ENCODE peak calls at places on chromosomes 11 and 22, in six cellular contexts. W, I, K, F, N and E are unnamed samples. For H3K9me3, the result is how much of the 10 kb centered on the place peaks cover.

GRCh38 chr22:30225220-30225922 is 21.2 kb downstream of the LIF start:
- DNase-seq in W (no peak), I (no peak), K (no peak), F (no peak), N (no peak), E (no peak)

GRCh38 chr22:28594784-28595324 is 84.8 kb downstream of the TTC28 start:
- DNase-seq in W (no peak), I (peak), K (no peak), F (peak), N (no peak), E (peak)

GRCh38 chr11:67355023-67355793 is 1.9 kb upstream of the POLD4 start:
- DNase-seq in W (peak), I (no peak), K (no peak), F (no peak), N (no peak), E (no peak)

GRCh38 chr11:125423247-125423849 is 72.7 kb downstream of the FEZ1 start:
- DNase-seq in W (no peak), I (peak), K (no peak), F (no peak), N (no peak), E (no peak)

GRCh38 chr22:30261134-30261533 is 5.5 kb downstream of the OSM start:
- DNase-seq in W (no peak), I (no peak), K (no peak), F (no peak), N (peak), E (no peak)

GRCh38 chr11:3855808-3856491 is 486 bp downstream of the STIM1 start:
- DNase-seq in W (peak), I (peak), K (peak), F (peak), N (peak), E (peak)

GRCh38 chr22:45859231-45860161 is 117.5 kb downstream of the WNT7B start:
- DNase-seq in W (peak), I (peak), K (no peak), F (peak), N (no peak), E (no peak)

GRCh38 chr22:22110548-22111266 is 128.1 kb upstream of the TOP3B start:
- DNase-seq in W (no peak), I (peak), K (no peak), F (peak), N (peak), E (peak)

GRCh38 chr11:20315800-20316199 is 47.7 kb upstream of the HTATIP2 start:
- DNase-seq in W (no peak), I (no peak), K (no peak), F (no peak), N (no peak), E (no peak)

GRCh38 chr11:82818399-82819043 is 81.7 kb downstream of the PRCP start:
- DNase-seq in W (no peak), I (peak), K (no peak), F (no peak), N (no peak), E (peak)

GRCh38 chr11:60263434-60263833 is 17.0 kb upstream of the MS4A4A start:
- DNase-seq in W (no peak), I (no peak), K (no peak), F (no peak), N (no peak), E (no peak)

GRCh38 chr11:91749231-91749630 is 475.4 kb upstream of the FAT3 start:
- DNase-seq in W (no peak), I (no peak), K (no peak), F (no peak), N (no peak), E (no peak)

GRCh38 chr11:117979481-117980211 is 6.5 kb upstream of the IL10RA start:
- DNase-seq in W (no peak), I (no peak), K (no peak), F (no peak), N (no peak), E (no peak)

GRCh38 chr11:9851366-9851765 is 187.5 kb downstream of the SWAP70 start:
- DNase-seq in W (no peak), I (no peak), K (no peak), F (peak), N (no peak), E (no peak)

GRCh38 chr22:39528080-39528661 is 4.4 kb downstream of the RPS19BP1 start:
- DNase-seq in W (no peak), I (no peak), K (no peak), F (no peak), N (peak), E (no peak)

GRCh38 chr11:13007702-13008435 is 1.2 kb upstream of the RASSF10 start:
- DNase-seq in W (no peak), I (peak), K (no peak), F (peak), N (no peak), E (peak)

GRCh38 chr11:76787911-76788596 is 4.9 kb downstream of the TSKU start:
- DNase-seq in W (peak), I (peak), K (peak), F (no peak), N (no peak), E (peak)

GRCh38 chr11:62295504-62295903 is 3.4 kb downstream of the SCGB1D4 start:
- DNase-seq in W (no peak), I (peak), K (no peak), F (peak), N (no peak), E (peak)

GRCh38 chr11:95150977-95151684 is 61.5 kb downstream of the ENDOD1 start:
- DNase-seq in W (peak), I (peak), K (peak), F (peak), N (peak), E (peak)

GRCh38 chr11:132125855-132126841 is 755.7 kb downstream of the NTM start:
- DNase-seq in W (no peak), I (no peak), K (peak), F (peak), N (no peak), E (no peak)

GRCh38 chr11:12845739-12846358 is 163.3 kb upstream of the RASSF10 start:
- DNase-seq in W (no peak), I (peak), K (no peak), F (peak), N (peak), E (peak)

GRCh38 chr11:77038825-77039326 is 4.7 kb downstream of the B3GNT6 start:
- DNase-seq in W (no peak), I (no peak), K (no peak), F (no peak), N (no peak), E (no peak)

GRCh38 chr11:111603633-111604130 is 1.4 kb downstream of the SIK2 start:
- DNase-seq in W (no peak), I (no peak), K (no peak), F (no peak), N (no peak), E (no peak)

GRCh38 chr11:92911478-92911877 is 58.0 kb upstream of the MTNR1B start:
- DNase-seq in W (no peak), I (no peak), K (no peak), F (no peak), N (no peak), E (no peak)

GRCh38 chr22:47195156-47195675 is 432.8 kb downstream of the TBC1D22A start:
- DNase-seq in W (peak), I (no peak), K (no peak), F (no peak), N (peak), E (no peak)

GRCh38 chr11:19558189-19558986 is 154.2 kb upstream of the NAV2 start:
- DNase-seq in W (no peak), I (no peak), K (no peak), F (no peak), N (no peak), E (no peak)

GRCh38 chr11:74487875-74488274 is 5.6 kb downstream of the LIPT2 start:
- DNase-seq in W (no peak), I (no peak), K (no peak), F (no peak), N (no peak), E (peak)

GRCh38 chr22:40594924-40595323 is 41.6 kb downstream of the MRTFA start:
- DNase-seq in W (no peak), I (no peak), K (no peak), F (no peak), N (no peak), E (peak)

GRCh38 chr11:76771446-76772099 is 11.6 kb upstream of the TSKU start:
- DNase-seq in W (no peak), I (no peak), K (no peak), F (no peak), N (no peak), E (no peak)

GRCh38 chr11:12113294-12113693 is 2.9 kb downstream of the MICAL2 start:
- DNase-seq in W (no peak), I (no peak), K (no peak), F (peak), N (no peak), E (no peak)

GRCh38 chr11:131871061-131871460 is 500.6 kb downstream of the NTM start:
- DNase-seq in W (no peak), I (no peak), K (no peak), F (no peak), N (no peak), E (no peak)

GRCh38 chr11:25925359-25925758 is 406.6 kb upstream of the ANO3 start:
- DNase-seq in W (no peak), I (no peak), K (no peak), F (no peak), N (no peak), E (no peak)

GRCh38 chr11:121249039-121249663 is 43.4 kb upstream of the SC5D start:
- DNase-seq in W (no peak), I (peak), K (no peak), F (peak), N (no peak), E (no peak)
- TF ChIP-seq CTCF in W (peak), I (peak), K (peak), F (peak), N (peak), E (peak)

GRCh38 chr11:87394924-87395323 is 357.2 kb downstream of the TMEM135 start:
- DNase-seq in W (no peak), I (no peak), K (no peak), F (peak), N (no peak), E (no peak)

GRCh38 chr11:87391501-87391900 is 353.8 kb downstream of the TMEM135 start:
- DNase-seq in W (no peak), I (no peak), K (no peak), F (peak), N (no peak), E (no peak)

GRCh38 chr11:87397250-87397649 is 359.5 kb downstream of the TMEM135 start:
- DNase-seq in W (no peak), I (no peak), K (no peak), F (no peak), N (no peak), E (no peak)

DNA sequence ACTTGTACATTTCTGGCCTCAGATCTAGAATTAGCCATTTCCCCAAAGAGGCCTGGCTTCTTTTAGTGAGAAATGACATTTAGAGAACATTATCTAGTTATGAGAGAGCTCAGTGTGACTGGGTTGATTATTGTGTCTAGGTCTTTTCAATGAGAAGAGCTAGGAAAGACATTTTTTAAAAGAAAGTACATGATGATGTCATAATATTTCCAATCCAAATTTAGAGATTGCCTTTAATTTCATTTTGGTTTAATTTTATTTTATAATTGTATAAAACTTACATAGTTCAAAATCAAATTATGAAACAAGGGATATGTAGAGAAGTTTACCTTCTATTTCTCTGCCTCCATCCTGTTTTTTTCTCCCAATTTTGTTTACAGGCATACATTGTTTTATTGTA is 354.9 kb downstream of the TMEM135 start:
- DNase-seq in W (no peak), I (no peak), K (no peak), F (no peak), N (no peak), E (no peak)
- H3K4me3 ChIP-seq in W (no peak), I (no peak), K (no peak), F (no peak), N (no peak), E (no peak)

DNA sequence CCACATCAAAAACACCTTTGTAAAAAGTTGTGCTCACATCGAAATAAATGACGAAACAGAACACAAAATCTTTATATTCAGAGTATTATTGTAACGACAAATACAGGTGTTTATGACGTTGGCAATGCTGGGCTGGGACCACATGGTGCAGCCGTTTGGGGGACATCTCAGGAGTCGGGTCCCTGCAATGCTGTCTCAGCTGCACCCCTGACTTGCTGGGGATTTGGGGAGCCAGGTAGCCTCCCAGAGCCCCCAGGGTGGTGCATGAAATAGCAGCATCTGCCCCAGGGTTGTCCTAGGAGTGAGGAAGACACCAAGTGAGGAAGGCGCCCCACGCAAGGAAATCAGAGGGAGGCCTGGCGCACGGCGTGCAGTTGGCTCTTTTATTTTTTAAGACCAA is 1526.8 kb downstream of the BRD1 start:
- DNase-seq in W (no peak), I (no peak), K (no peak), F (no peak), N (no peak), E (no peak)
- H3K9me3 ChIP-seq in W (under half), I (under half), K (under half), F (under half), N (under half), E (under half)

DNA sequence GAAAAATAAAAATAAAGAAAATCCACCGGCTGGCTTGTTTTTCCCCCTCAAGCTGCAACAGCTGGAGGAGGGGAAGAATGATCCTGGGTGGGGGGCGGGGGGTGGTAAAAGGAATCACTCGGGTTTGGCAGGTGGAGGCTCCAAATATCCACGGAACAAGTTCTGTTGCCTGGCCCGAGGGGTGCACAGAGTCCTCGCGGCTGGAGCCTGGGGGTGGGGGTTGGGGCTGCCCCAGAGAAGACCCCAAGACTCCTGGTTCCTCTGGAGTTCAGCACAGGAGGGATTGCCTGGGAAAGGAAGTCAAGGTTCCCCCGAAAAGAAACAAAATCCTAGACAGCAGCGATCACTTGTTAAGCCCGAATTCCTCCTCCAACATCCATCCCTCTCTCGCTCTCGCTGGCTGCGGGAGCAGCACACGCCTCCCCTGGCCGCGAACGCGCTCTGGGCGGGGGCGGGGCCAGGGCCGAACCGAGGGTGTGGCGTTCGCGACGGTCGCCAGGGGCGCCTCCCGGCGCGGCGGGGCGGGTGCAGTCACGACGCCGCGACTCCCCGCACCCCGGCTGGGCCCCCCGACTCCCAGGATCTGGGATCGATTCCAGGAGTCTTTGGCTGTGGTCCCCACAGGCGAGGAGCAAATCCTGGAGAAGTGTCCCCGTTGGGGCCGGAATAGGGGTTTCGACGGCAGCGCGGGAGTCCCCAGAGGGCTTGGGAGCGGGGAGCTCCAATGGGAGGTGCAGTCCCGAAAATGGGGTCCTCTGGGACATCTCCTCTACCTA is at the start of gene KCNA4:
- DNase-seq in W (no peak), I (peak), K (no peak), F (peak), N (peak), E (no peak)
- TF ChIP-seq CTCF in W (peak), I (peak), K (no peak), F (no peak), N (no peak), E (no peak)

GRCh38 chr22:19879996-19880785 is 25.5 kb upstream of the GNB1L start:
- DNase-seq in W (peak), I (no peak), K (peak), F (no peak), N (peak), E (peak)
- H3K4me3 ChIP-seq in W (no peak), I (no peak), K (no peak), F (no peak), N (no peak), E (no peak)

GRCh38 chr22:49332691-49333090 is 495.0 kb downstream of the BRD1 start:
- DNase-seq in W (no peak), I (no peak), K (no peak), F (no peak), N (no peak), E (no peak)

GRCh38 chr22:49331223-49331815 is 496.4 kb downstream of the BRD1 start:
- DNase-seq in W (no peak), I (no peak), K (no peak), F (no peak), N (no peak), E (no peak)

GRCh38 chr22:49333206-49333605 is 494.5 kb downstream of the BRD1 start:
- DNase-seq in W (no peak), I (no peak), K (no peak), F (no peak), N (no peak), E (no peak)

GRCh38 chr22:49330421-49331222 is 497.1 kb downstream of the BRD1 start:
- DNase-seq in W (no peak), I (no peak), K (no peak), F (no peak), N (no peak), E (no peak)

DNA sequence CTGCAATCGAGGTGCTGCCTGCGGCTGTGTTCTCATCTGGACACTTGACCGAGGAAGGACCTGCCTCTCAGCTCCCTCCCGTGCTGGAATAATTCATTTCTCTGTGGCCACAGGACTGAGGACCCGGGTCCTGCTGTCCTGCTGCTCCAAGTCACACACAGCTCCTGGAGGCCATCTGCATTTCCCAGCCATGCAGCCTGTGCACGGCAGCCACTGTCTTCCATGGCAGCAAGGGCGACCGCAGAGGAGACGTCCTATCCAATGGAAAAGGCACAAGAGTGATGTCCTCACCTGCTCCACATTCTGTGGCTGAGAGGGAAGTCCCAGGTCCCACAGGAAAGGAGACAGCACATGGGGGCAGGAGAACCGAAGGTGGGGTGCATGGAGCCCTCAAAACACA is 495.8 kb downstream of the BRD1 start:
- DNase-seq in W (no peak), I (no peak), K (no peak), F (no peak), N (no peak), E (no peak)
- H3K9me3 ChIP-seq in W (under half), I (under half), K (under half), F (under half), N (under half), E (under half)